ENCODE peak calls at places on chromosomes 6 and 20, in nine cellular contexts. D, F, G, U, L, E, Q, J and O are unnamed samples. For H3K4me1 and H3K27me3, the result is how much of the 10 kb centered on the place peaks cover.

GRCh38 chr6:16698163-16698533 is 63.1 kb downstream of the ATXN1 start:
- DNase-seq in D (no peak), Q (no peak), L (no peak), U (no peak), F (no peak), J (peak), E (no peak), G (no peak), O (no peak)

GRCh38 chr6:6775074-6775473 is 186.6 kb downstream of the LY86 start:
- DNase-seq in E (no peak), L (no peak), Q (no peak), D (no peak), G (no peak), F (no peak), J (no peak), U (no peak), O (no peak)

GRCh38 chr20:4092136-4092479 is 76.8 kb upstream of the RNF24 start:
- DNase-seq in J (no peak), L (no peak), U (no peak), D (no peak), G (no peak), E (no peak), F (no peak), Q (no peak), O (no peak)

GRCh38 chr20:9027626-9028025 is 41.3 kb upstream of the PLCB4 start:
- DNase-seq in L (no peak), D (no peak), J (no peak), Q (no peak), F (no peak), E (peak), U (no peak), G (no peak), O (no peak)

GRCh38 chr20:19407731-19408130 is 195.3 kb downstream of the SLC24A3 start:
- DNase-seq in F (no peak), J (no peak), D (no peak), E (no peak), Q (no peak), L (no peak), G (no peak), U (no peak), O (no peak)

GRCh38 chr6:108667984-108668383 is 107.3 kb downstream of the FOXO3 start:
- DNase-seq in L (no peak), F (no peak), G (no peak), Q (no peak), D (no peak), U (no peak), J (peak), E (peak), O (no peak)

GRCh38 chr6:125804264-125804663 is 13.5 kb downstream of the NCOA7 start:
- DNase-seq in E (no peak), F (no peak), L (no peak), U (no peak), Q (no peak), D (no peak), G (no peak), J (no peak), O (no peak)

GRCh38 chr6:136012198-136012884 is 160.8 kb downstream of the PDE7B start:
- DNase-seq in Q (no peak), J (peak), L (no peak), F (no peak), U (no peak), E (peak), G (no peak), D (no peak), O (no peak)

GRCh38 chr20:19735446-19735845 is 22.6 kb upstream of the RIN2 start:
- DNase-seq in F (peak), G (peak), D (peak), Q (peak), U (peak), J (peak), E (peak), L (no peak), O (no peak)

GRCh38 chr6:42410861-42411260 is 40.9 kb downstream of the TRERF1 start:
- DNase-seq in G (no peak), D (no peak), U (no peak), Q (no peak), F (no peak), L (no peak), J (no peak), E (no peak), O (no peak)

GRCh38 chr20:48784273-48784641 is 43.5 kb downstream of the PREX1 start:
- DNase-seq in U (no peak), E (no peak), Q (no peak), J (no peak), G (no peak), D (no peak), F (no peak), L (no peak), O (no peak)

GRCh38 chr20:57474816-57475215 is 50.1 kb downstream of the CTCFL start:
- DNase-seq in U (no peak), J (no peak), E (no peak), L (no peak), G (no peak), D (no peak), Q (no peak), F (peak), O (no peak)

GRCh38 chr6:83431545-83432165 is 804 bp upstream of the ME1 start:
- DNase-seq in D (peak), F (no peak), Q (peak), E (no peak), G (no peak), L (no peak), U (no peak), J (no peak), O (peak)
- H3K27ac ChIP-seq in D (peak), F (peak), Q (peak), E (peak), G (peak), L (peak), U (peak), J (peak), O (peak)

GRCh38 chr6:31820051-31820389 is 4.7 kb downstream of the HSPA1A start:
- DNase-seq in Q (peak), G (no peak), E (no peak), U (no peak), F (no peak), L (no peak), J (no peak), D (no peak), O (no peak)
- H3K4me1 ChIP-seq in Q (half or more), G (half or more), E (under half), U (under half), F (half or more), L (under half), J (under half), D (under half), O (under half)

DNA sequence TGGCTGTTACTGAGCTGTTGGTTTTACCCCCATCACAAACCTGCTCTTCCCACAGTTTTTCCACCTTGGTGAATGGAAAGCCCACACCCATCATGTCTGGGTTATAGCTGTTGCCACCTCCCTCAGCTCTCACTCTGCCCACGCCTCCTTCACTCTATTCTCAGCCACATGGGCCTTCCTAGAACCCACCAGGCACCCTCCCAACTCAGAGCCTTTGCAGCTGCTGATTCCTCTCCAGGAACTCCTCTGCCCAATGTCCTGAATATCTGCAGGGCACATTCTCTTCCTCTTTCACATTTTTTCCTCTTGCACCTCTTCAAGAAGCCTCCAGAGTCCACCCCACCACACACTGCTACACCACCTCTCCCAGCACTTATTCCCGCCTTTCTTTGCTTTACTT is 177.4 kb downstream of the TBXT start:
- DNase-seq in J (no peak), D (no peak), Q (no peak), F (no peak), L (no peak), G (no peak), E (no peak), U (no peak), O (no peak)
- H3K27me3 ChIP-seq in J (under half), D (under half), Q (under half), F (under half), L (under half), G (half or more), E (under half), U (under half), O (under half)

GRCh38 chr6:163577404-163577803 is 162.9 kb downstream of the QKI start:
- DNase-seq in Q (no peak), E (no peak), G (no peak), U (no peak), D (no peak), J (no peak), F (no peak), L (no peak), O (no peak)
- H3K27ac ChIP-seq in Q (no peak), E (no peak), G (peak), U (no peak), D (no peak), J (no peak), F (no peak), L (no peak), O (peak)

GRCh38 chr6:52566853-52567279 is 10.0 kb downstream of the TRAM2 start:
- DNase-seq in D (no peak), F (no peak), L (no peak), Q (no peak), J (peak), E (peak), U (no peak), G (no peak), O (no peak)
- H3K4me1 ChIP-seq in D (under half), F (under half), L (under half), Q (half or more), J (half or more), E (under half), U (under half), G (half or more), O (under half)

GRCh38 chr20:23048283-23049200 is 930 bp downstream of the THBD start:
- DNase-seq in L (no peak), J (peak), D (peak), E (peak), G (peak), Q (peak), U (no peak), F (peak), O (peak)
- H3K27me3 ChIP-seq in L (under half), J (under half), D (under half), E (half or more), G (half or more), Q (half or more), U (under half), F (under half), O (under half)

GRCh38 chr6:71488186-71488585 is 199.6 kb downstream of the OGFRL1 start:
- DNase-seq in U (no peak), J (no peak), E (no peak), L (no peak), F (no peak), G (no peak), Q (no peak), D (no peak), O (no peak)

GRCh38 chr6:71491844-71492243 is 203.2 kb downstream of the OGFRL1 start:
- DNase-seq in F (no peak), Q (no peak), E (no peak), L (no peak), J (no peak), D (no peak), U (no peak), G (no peak), O (no peak)

GRCh38 chr6:71490876-71491275 is 202.3 kb downstream of the OGFRL1 start:
- DNase-seq in L (no peak), Q (no peak), F (no peak), J (no peak), E (no peak), G (no peak), D (no peak), U (no peak), O (no peak)

GRCh38 chr6:71492668-71493067 is 204.1 kb downstream of the OGFRL1 start:
- DNase-seq in F (no peak), U (no peak), G (no peak), E (no peak), D (no peak), Q (no peak), J (no peak), L (no peak), O (no peak)

DNA sequence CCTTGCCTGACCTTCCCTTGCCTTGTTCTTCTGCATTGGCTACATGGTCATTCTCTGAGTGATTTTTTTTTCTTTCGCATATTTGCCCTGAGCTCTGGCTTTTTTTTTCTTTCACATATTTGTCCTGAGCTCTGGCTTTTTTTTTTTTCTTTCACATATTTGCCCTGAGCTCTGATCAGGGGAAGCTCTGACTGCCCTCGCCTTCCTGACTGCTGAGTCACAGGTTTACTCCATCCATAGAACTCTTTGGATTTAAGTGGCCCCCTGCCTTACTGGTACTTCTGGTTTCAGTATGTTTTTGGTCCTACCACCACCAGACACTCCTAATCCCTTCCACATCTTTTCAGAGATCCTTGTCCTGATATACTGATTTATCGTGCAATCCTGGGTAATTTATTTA is 201.1 kb downstream of the OGFRL1 start:
- DNase-seq in E (peak), J (peak), U (no peak), G (no peak), D (no peak), L (no peak), Q (no peak), F (no peak), O (no peak)
- H3K27ac ChIP-seq in E (no peak), J (peak), U (no peak), G (no peak), D (no peak), L (no peak), Q (no peak), F (no peak), O (no peak)

DNA sequence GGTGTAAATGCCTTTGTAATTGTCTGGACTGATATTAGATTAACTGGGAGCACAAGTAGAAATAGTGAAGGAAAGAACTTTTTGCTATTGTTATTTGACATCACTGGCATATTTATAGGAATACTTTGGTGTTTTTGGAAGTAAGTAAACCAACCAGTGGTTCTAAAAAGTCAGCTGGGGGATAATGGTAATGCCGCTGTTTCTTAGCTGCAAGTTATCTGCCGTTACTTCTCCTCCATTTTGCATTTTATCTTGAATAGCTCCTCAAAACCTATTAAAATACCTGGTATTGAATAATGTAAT is 3.8 kb downstream of the PTPN1 start:
- DNase-seq in F (no peak), D (no peak), J (no peak), L (no peak), U (no peak), Q (no peak), E (no peak), G (no peak), O (no peak)
- H3K4me1 ChIP-seq in F (half or more), D (under half), J (half or more), L (under half), U (under half), Q (half or more), E (under half), G (half or more), O (half or more)

GRCh38 chr6:157430834-157431233 is 49.8 kb downstream of the ZDHHC14 start:
- DNase-seq in J (no peak), Q (no peak), E (no peak), U (no peak), G (no peak), L (no peak), F (no peak), D (no peak), O (no peak)

GRCh38 chr6:157432861-157433260 is 51.9 kb downstream of the ZDHHC14 start:
- DNase-seq in U (no peak), E (no peak), Q (no peak), G (no peak), D (no peak), L (no peak), J (no peak), F (no peak), O (no peak)

GRCh38 chr6:157434349-157435016 is 53.5 kb downstream of the ZDHHC14 start:
- DNase-seq in U (peak), L (no peak), G (peak), Q (peak), D (peak), J (no peak), F (no peak), E (no peak), O (no peak)

GRCh38 chr6:157433678-157434081 is 52.7 kb downstream of the ZDHHC14 start:
- DNase-seq in E (no peak), G (no peak), F (no peak), J (no peak), Q (no peak), D (no peak), L (no peak), U (no peak), O (no peak)

GRCh38 chr6:157432231-157432630 is 51.2 kb downstream of the ZDHHC14 start:
- DNase-seq in E (no peak), L (no peak), D (no peak), J (no peak), Q (no peak), U (no peak), F (no peak), G (no peak), O (no peak)
- H3K27me3 ChIP-seq in E (under half), L (under half), D (under half), J (under half), Q (under half), U (under half), F (under half), G (under half), O (under half)